ENCODE peak calls at places on chromosomes 16 and 17, in six cellular contexts. One of them, this sample, is unnamed.

GRCh38 chr16:57735755-57736418 is at the start of gene KATNB1:
- DNase-seq in tibial artery: no peak
- DNase-seq in heart left ventricle: no peak
- DNase-seq in iPS DF 6.9: no peak
- DNase-seq in Karpas-422: peak; percentile 45
- DNase-seq in upper lobe of right lung: no peak
- DNase-seq in this sample: no peak

GRCh38 chr17:35372846-35373531 is 432 bp downstream of the SLFN11 start:
- DNase-seq in tibial artery: peak; percentile 22
- DNase-seq in heart left ventricle: peak; percentile 29
- DNase-seq in iPS DF 6.9: no peak
- DNase-seq in Karpas-422: no peak
- DNase-seq in upper lobe of right lung: peak; percentile 69
- DNase-seq in this sample: peak; percentile 25

GRCh38 chr17:76946111-76946771 is 78.0 kb downstream of the MGAT5B start:
- DNase-seq in tibial artery: no peak
- DNase-seq in heart left ventricle: no peak
- DNase-seq in iPS DF 6.9: no peak
- DNase-seq in Karpas-422: no peak
- DNase-seq in upper lobe of right lung: no peak
- DNase-seq in this sample: no peak

GRCh38 chr16:9088848-9089247 is 2.6 kb upstream of the HAPSTR1 start:
- DNase-seq in tibial artery: no peak
- DNase-seq in heart left ventricle: no peak
- DNase-seq in iPS DF 6.9: no peak
- DNase-seq in Karpas-422: no peak
- DNase-seq in upper lobe of right lung: no peak
- DNase-seq in this sample: no peak

GRCh38 chr16:74083582-74083981 is 213.0 kb upstream of the PSMD7 start:
- DNase-seq in tibial artery: no peak
- DNase-seq in heart left ventricle: no peak
- DNase-seq in iPS DF 6.9: no peak
- DNase-seq in Karpas-422: no peak
- DNase-seq in upper lobe of right lung: no peak
- DNase-seq in this sample: no peak

GRCh38 chr16:73956592-73957495 is 339.8 kb upstream of the PSMD7 start:
- DNase-seq in tibial artery: peak; percentile 58
- DNase-seq in heart left ventricle: peak; percentile 34
- DNase-seq in iPS DF 6.9: peak; percentile 20
- DNase-seq in Karpas-422: peak; percentile 84
- DNase-seq in upper lobe of right lung: no peak
- DNase-seq in this sample: peak; percentile 3

GRCh38 chr17:76697702-76698465 is 12.9 kb downstream of the MXRA7 start:
- DNase-seq in tibial artery: no peak
- DNase-seq in heart left ventricle: peak; percentile 60
- DNase-seq in iPS DF 6.9: no peak
- DNase-seq in Karpas-422: no peak
- DNase-seq in upper lobe of right lung: no peak
- DNase-seq in this sample: no peak

GRCh38 chr16:84889066-84889465 is 69.3 kb downstream of the CRISPLD2 start:
- DNase-seq in tibial artery: no peak
- DNase-seq in heart left ventricle: no peak
- DNase-seq in iPS DF 6.9: no peak
- DNase-seq in Karpas-422: no peak
- DNase-seq in upper lobe of right lung: no peak
- DNase-seq in this sample: no peak

GRCh38 chr17:30235386-30236296 is at the start of gene SLC6A4:
- DNase-seq in tibial artery: no peak
- DNase-seq in heart left ventricle: no peak
- DNase-seq in iPS DF 6.9: no peak
- DNase-seq in Karpas-422: no peak
- DNase-seq in upper lobe of right lung: no peak
- DNase-seq in this sample: no peak

GRCh38 chr16:49899991-49900690 is 44.2 kb upstream of the ZNF423 start:
- DNase-seq in tibial artery: no peak
- DNase-seq in heart left ventricle: no peak
- DNase-seq in iPS DF 6.9: no peak
- DNase-seq in Karpas-422: no peak
- DNase-seq in upper lobe of right lung: no peak
- DNase-seq in this sample: no peak

GRCh38 chr16:46907061-46907774 is 23.1 kb downstream of the GPT2 start:
- DNase-seq in tibial artery: no peak
- DNase-seq in heart left ventricle: no peak
- DNase-seq in iPS DF 6.9: no peak
- DNase-seq in Karpas-422: no peak
- DNase-seq in upper lobe of right lung: no peak
- DNase-seq in this sample: no peak

GRCh38 chr16:84598391-84598750 is 19.5 kb downstream of the COTL1 start:
- DNase-seq in tibial artery: no peak
- DNase-seq in heart left ventricle: no peak
- DNase-seq in iPS DF 6.9: no peak
- DNase-seq in Karpas-422: peak; percentile 63
- DNase-seq in upper lobe of right lung: no peak
- DNase-seq in this sample: no peak

GRCh38 chr16:23388786-23389185 is 64.2 kb downstream of the COG7 start:
- DNase-seq in tibial artery: no peak
- DNase-seq in heart left ventricle: no peak
- DNase-seq in iPS DF 6.9: no peak
- DNase-seq in Karpas-422: no peak
- DNase-seq in upper lobe of right lung: peak; percentile 30
- DNase-seq in this sample: no peak

GRCh38 chr17:41177727-41178271 is at the start of gene KRTAP4-2:
- DNase-seq in tibial artery: no peak
- DNase-seq in heart left ventricle: no peak
- DNase-seq in iPS DF 6.9: no peak
- DNase-seq in Karpas-422: no peak
- DNase-seq in upper lobe of right lung: no peak
- DNase-seq in this sample: no peak

GRCh38 chr17:41178843-41179616 is 1.0 kb upstream of the KRTAP4-2 start:
- DNase-seq in tibial artery: no peak
- DNase-seq in heart left ventricle: no peak
- DNase-seq in iPS DF 6.9: no peak
- DNase-seq in Karpas-422: no peak
- DNase-seq in upper lobe of right lung: no peak
- DNase-seq in this sample: no peak

GRCh38 chr17:41176744-41177387 is 1.2 kb downstream of the KRTAP4-2 start:
- DNase-seq in tibial artery: no peak
- DNase-seq in heart left ventricle: no peak
- DNase-seq in iPS DF 6.9: no peak
- DNase-seq in Karpas-422: no peak
- DNase-seq in upper lobe of right lung: no peak
- DNase-seq in this sample: no peak

DNA sequence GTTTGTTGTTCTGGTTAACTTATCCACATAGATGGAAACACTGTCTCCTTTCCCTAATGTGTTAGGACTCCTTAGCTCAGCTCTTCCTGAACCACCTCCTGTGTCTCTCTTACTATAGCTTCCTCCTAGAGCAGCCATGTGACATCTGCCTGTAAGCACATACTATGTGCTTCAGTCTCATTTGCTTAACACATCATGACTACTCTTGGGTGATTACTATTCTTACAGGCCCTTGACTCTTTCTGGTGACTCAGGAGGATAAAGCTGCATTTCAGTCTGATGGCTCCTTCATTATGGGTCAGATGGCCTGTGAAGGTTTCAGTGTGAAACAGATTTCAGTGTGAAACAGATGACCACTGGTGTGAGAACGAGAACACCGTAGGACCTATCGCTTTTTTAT is 320 bp upstream of the KRTAP4-2 start:
- DNase-seq in tibial artery: no peak
- DNase-seq in heart left ventricle: no peak
- DNase-seq in iPS DF 6.9: no peak
- DNase-seq in Karpas-422: no peak
- DNase-seq in upper lobe of right lung: no peak
- DNase-seq in this sample: no peak
- H3K27ac ChIP-seq in tibial artery: no peak overlapping the region
- H3K27ac ChIP-seq in heart left ventricle: no peak overlapping the region
- H3K27ac ChIP-seq in iPS DF 6.9: no peak overlapping the region
- H3K27ac ChIP-seq in Karpas-422: no peak overlapping the region
- H3K27ac ChIP-seq in upper lobe of right lung: no peak overlapping the region
- H3K27ac ChIP-seq in this sample: no peak overlapping the region

GRCh38 chr17:81106716-81107115 is 58.6 kb upstream of the PVALEF start:
- DNase-seq in tibial artery: no peak
- DNase-seq in heart left ventricle: no peak
- DNase-seq in iPS DF 6.9: no peak
- DNase-seq in Karpas-422: no peak
- DNase-seq in upper lobe of right lung: no peak
- DNase-seq in this sample: no peak

GRCh38 chr17:81110488-81111040 is 54.7 kb upstream of the PVALEF start:
- DNase-seq in tibial artery: no peak
- DNase-seq in heart left ventricle: no peak
- DNase-seq in iPS DF 6.9: no peak
- DNase-seq in Karpas-422: no peak
- DNase-seq in upper lobe of right lung: no peak
- DNase-seq in this sample: no peak

GRCh38 chr17:81111066-81111465 is 54.2 kb upstream of the PVALEF start:
- DNase-seq in tibial artery: no peak
- DNase-seq in heart left ventricle: no peak
- DNase-seq in iPS DF 6.9: no peak
- DNase-seq in Karpas-422: no peak
- DNase-seq in upper lobe of right lung: no peak
- DNase-seq in this sample: no peak

GRCh38 chr17:81109957-81110356 is 55.4 kb upstream of the PVALEF start:
- DNase-seq in tibial artery: no peak
- DNase-seq in heart left ventricle: no peak
- DNase-seq in iPS DF 6.9: no peak
- DNase-seq in Karpas-422: no peak
- DNase-seq in upper lobe of right lung: no peak
- DNase-seq in this sample: no peak

GRCh38 chr17:81108220-81108619 is 57.1 kb upstream of the PVALEF start:
- DNase-seq in tibial artery: no peak
- DNase-seq in heart left ventricle: no peak
- DNase-seq in iPS DF 6.9: no peak
- DNase-seq in Karpas-422: no peak
- DNase-seq in upper lobe of right lung: no peak
- DNase-seq in this sample: no peak
- H3K4me1 ChIP-seq in tibial artery: no peaks in the 10 kb centered on the region
- H3K4me1 ChIP-seq in heart left ventricle: no peaks in the 10 kb centered on the region
- H3K4me1 ChIP-seq in iPS DF 6.9: no peaks in the 10 kb centered on the region
- H3K4me1 ChIP-seq in Karpas-422: no peaks in the 10 kb centered on the region
- H3K4me1 ChIP-seq in upper lobe of right lung: no peaks in the 10 kb centered on the region
- H3K4me1 ChIP-seq in this sample: no peaks in the 10 kb centered on the region

GRCh38 chr16:15949210-15950166 is at the start of gene ABCC1:
- DNase-seq in tibial artery: no peak
- DNase-seq in heart left ventricle: peak; percentile 51
- DNase-seq in iPS DF 6.9: no peak
- DNase-seq in Karpas-422: peak; percentile 78
- DNase-seq in upper lobe of right lung: peak; percentile 78
- DNase-seq in this sample: peak; percentile 56

GRCh38 chr16:15952265-15952711 is 2.9 kb downstream of the ABCC1 start:
- DNase-seq in tibial artery: peak; percentile 38
- DNase-seq in heart left ventricle: peak; percentile 25
- DNase-seq in iPS DF 6.9: no peak
- DNase-seq in Karpas-422: no peak
- DNase-seq in upper lobe of right lung: peak; percentile 19
- DNase-seq in this sample: no peak

GRCh38 chr16:15950167-15950854 is 895 bp downstream of the ABCC1 start:
- DNase-seq in tibial artery: peak; percentile 44
- DNase-seq in heart left ventricle: peak; percentile 13
- DNase-seq in iPS DF 6.9: no peak
- DNase-seq in Karpas-422: peak; percentile 76
- DNase-seq in upper lobe of right lung: no peak
- DNase-seq in this sample: peak; percentile 48

GRCh38 chr16:15951852-15952251 is 2.4 kb downstream of the ABCC1 start:
- DNase-seq in tibial artery: no peak
- DNase-seq in heart left ventricle: no peak
- DNase-seq in iPS DF 6.9: no peak
- DNase-seq in Karpas-422: no peak
- DNase-seq in upper lobe of right lung: no peak
- DNase-seq in this sample: no peak

DNA sequence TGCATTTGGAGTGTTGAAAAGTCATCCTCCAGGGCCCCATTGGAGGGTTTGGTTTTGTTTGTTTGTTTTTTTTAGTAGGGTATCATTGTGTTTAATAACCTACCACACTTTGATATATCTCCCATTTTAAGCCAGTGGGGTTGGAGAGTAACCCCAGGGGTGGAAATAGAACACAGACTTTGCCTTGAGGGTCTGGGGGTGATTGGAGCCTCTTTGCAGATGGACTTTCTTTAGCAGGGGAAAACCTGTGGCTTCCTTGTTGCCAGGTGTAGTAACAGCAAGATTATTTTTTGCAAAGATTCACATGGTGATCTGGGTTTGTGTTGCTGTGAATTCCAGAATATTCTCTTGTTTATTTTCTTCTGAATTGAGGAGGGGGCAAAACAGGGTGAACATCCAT is 1.5 kb downstream of the ABCC1 start:
- DNase-seq in tibial artery: no peak
- DNase-seq in heart left ventricle: no peak
- DNase-seq in iPS DF 6.9: no peak
- DNase-seq in Karpas-422: no peak
- DNase-seq in upper lobe of right lung: no peak
- DNase-seq in this sample: no peak
- H3K27ac ChIP-seq in tibial artery: peak overlapping the region; percentile 74
- H3K27ac ChIP-seq in heart left ventricle: peak overlapping the region; percentile 86
- H3K27ac ChIP-seq in iPS DF 6.9: no peak overlapping the region
- H3K27ac ChIP-seq in Karpas-422: peak overlapping the region; percentile 59
- H3K27ac ChIP-seq in upper lobe of right lung: peak overlapping the region; percentile 86
- H3K27ac ChIP-seq in this sample: peak overlapping the region; percentile 99

GRCh38 chr17:31488982-31489294 is 97.5 kb downstream of the RAB11FIP4 start:
- DNase-seq in tibial artery: no peak
- DNase-seq in heart left ventricle: no peak
- DNase-seq in iPS DF 6.9: no peak
- DNase-seq in Karpas-422: no peak
- DNase-seq in upper lobe of right lung: no peak
- DNase-seq in this sample: no peak

GRCh38 chr17:31487063-31487647 is 95.7 kb downstream of the RAB11FIP4 start:
- DNase-seq in tibial artery: no peak
- DNase-seq in heart left ventricle: no peak
- DNase-seq in iPS DF 6.9: no peak
- DNase-seq in Karpas-422: no peak
- DNase-seq in upper lobe of right lung: no peak
- DNase-seq in this sample: no peak

GRCh38 chr17:31486351-31487062 is 95.0 kb downstream of the RAB11FIP4 start:
- DNase-seq in tibial artery: no peak
- DNase-seq in heart left ventricle: peak; percentile 39
- DNase-seq in iPS DF 6.9: no peak
- DNase-seq in Karpas-422: no peak
- DNase-seq in upper lobe of right lung: peak; percentile 75
- DNase-seq in this sample: no peak

GRCh38 chr17:31488264-31488981 is 96.9 kb downstream of the RAB11FIP4 start:
- DNase-seq in tibial artery: no peak
- DNase-seq in heart left ventricle: no peak
- DNase-seq in iPS DF 6.9: no peak
- DNase-seq in Karpas-422: peak; percentile 67
- DNase-seq in upper lobe of right lung: peak; percentile 83
- DNase-seq in this sample: no peak

DNA sequence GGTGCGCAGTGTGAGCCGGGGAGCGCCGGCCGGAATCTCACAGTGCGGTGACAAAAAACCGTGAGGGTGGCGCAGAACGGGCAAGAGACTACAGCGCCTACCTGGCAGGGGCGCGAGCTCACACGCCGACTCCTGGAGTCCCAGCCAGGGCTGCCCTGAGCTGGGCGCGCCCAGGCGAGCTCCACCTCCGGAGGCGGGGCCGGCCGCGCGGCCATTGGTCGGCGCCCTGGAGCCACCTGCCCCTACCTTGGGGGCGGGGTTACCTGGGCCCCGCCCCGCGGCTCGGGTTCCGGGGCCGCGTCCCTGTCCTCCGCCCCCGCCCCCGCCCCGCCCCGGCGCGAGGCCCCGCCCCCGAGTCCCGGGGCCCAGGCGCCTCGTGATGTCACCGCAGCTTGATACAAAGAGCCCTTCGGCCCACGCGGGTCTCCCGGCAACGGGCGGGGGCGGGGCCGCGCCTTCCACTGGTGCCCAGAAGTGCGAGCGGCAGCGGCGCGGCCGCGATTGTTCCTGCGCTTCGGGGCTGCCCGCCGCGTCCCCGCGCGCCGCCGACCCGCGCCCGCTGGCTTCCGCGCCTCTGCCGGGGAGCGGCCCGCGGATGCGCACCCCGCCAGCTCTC is 96.3 kb downstream of the RAB11FIP4 start:
- DNase-seq in tibial artery: peak; percentile 74
- DNase-seq in heart left ventricle: peak; percentile 81
- DNase-seq in iPS DF 6.9: peak; percentile 58
- DNase-seq in Karpas-422: peak; percentile 95
- DNase-seq in upper lobe of right lung: peak; percentile 97
- DNase-seq in this sample: peak; percentile 88
- H3K4me1 ChIP-seq in tibial artery: peaks cover 21% of the 10 kb centered on the region
- H3K4me1 ChIP-seq in heart left ventricle: peaks cover 12% of the 10 kb centered on the region
- H3K4me1 ChIP-seq in iPS DF 6.9: peaks cover 15% of the 10 kb centered on the region
- H3K4me1 ChIP-seq in Karpas-422: peaks cover 37% of the 10 kb centered on the region
- H3K4me1 ChIP-seq in upper lobe of right lung: peaks cover 29% of the 10 kb centered on the region
- H3K4me1 ChIP-seq in this sample: peaks cover 43% of the 10 kb centered on the region

This sample was measured in naive thymus-derived CD4-positive, alpha-beta T cell.